ENCODE peak calls at places on chromosomes 13 and 19, in seven cellular contexts. Y is GM12878, M is transverse colon, T is psoas muscle, R is fibroblast of lung, S is IMR-90, U is choroid plexus epithelial cell. J is an unnamed sample.

GRCh38 chr19:35774274-35775045 is 904 bp upstream of the ARHGAP33 start:
- DNase-seq in Y (no peak), M (no peak), T (no peak), R (no peak), S (no peak), U (no peak), J (no peak)

GRCh38 chr19:1027020-1027952 is 878 bp downstream of the CNN2 start:
- DNase-seq in Y (no peak), M (no peak), T (peak), R (no peak), S (no peak), U (no peak), J (peak)

GRCh38 chr13:28527629-28528028 is 32.7 kb upstream of the FLT1 start:
- DNase-seq in Y (no peak), M (no peak), T (peak), R (no peak), S (no peak), U (no peak), J (no peak)

GRCh38 chr19:1923319-1923718 is 17.7 kb upstream of the CSNK1G2 start:
- DNase-seq in Y (no peak), M (no peak), T (no peak), R (no peak), S (no peak), U (no peak), J (no peak)

GRCh38 chr13:51995677-51996551 is 15.3 kb downstream of the ATP7B start:
- DNase-seq in Y (no peak), M (peak), T (no peak), R (peak), S (no peak), U (no peak), J (peak)

GRCh38 chr19:51546650-51547396 is 15.4 kb upstream of the SIGLEC6 start:
- DNase-seq in Y (no peak), M (no peak), T (no peak), R (peak), S (peak), U (peak), J (no peak)

GRCh38 chr13:73702419-73703071 is 431.7 kb downstream of the KLF12 start:
- DNase-seq in Y (peak), M (no peak), T (no peak), R (peak), S (no peak), U (peak), J (peak)

GRCh38 chr19:8663920-8664670 is 33.7 kb downstream of the NFILZ start:
- DNase-seq in Y (no peak), M (no peak), T (no peak), R (no peak), S (no peak), U (no peak), J (no peak)

GRCh38 chr13:47747901-47748300 is 253.2 kb downstream of the SUCLA2 start:
- DNase-seq in Y (no peak), M (no peak), T (no peak), R (no peak), S (no peak), U (no peak), J (no peak)

GRCh38 chr19:23914402-23915286 is at the start of gene ZNF726:
- DNase-seq in Y (peak), M (peak), T (peak), R (peak), S (peak), U (peak), J (peak)

GRCh38 chr19:611506-611869 is 21.8 kb downstream of the HCN2 start:
- DNase-seq in Y (no peak), M (no peak), T (no peak), R (peak), S (peak), U (peak), J (peak)

GRCh38 chr13:56670563-56670962 is 470.2 kb upstream of the PRR20A start:
- DNase-seq in Y (no peak), M (no peak), T (no peak), R (no peak), S (no peak), U (no peak), J (no peak)

GRCh38 chr13:59461411-59461810 is 702.3 kb downstream of the DIAPH3 start:
- DNase-seq in Y (no peak), M (no peak), T (no peak), R (no peak), S (no peak), U (no peak), J (no peak)

GRCh38 chr13:43905435-43906031 is 25.8 kb downstream of the LACC1 start:
- DNase-seq in Y (no peak), M (no peak), T (no peak), R (peak), S (peak), U (peak), J (peak)

GRCh38 chr13:98142427-98143156 is at the start of gene FARP1:
- DNase-seq in Y (no peak), M (peak), T (peak), R (peak), S (peak), U (peak), J (peak)

GRCh38 chr13:30355405-30355741 is 48.0 kb upstream of the KATNAL1 start:
- DNase-seq in Y (no peak), M (no peak), T (no peak), R (no peak), S (no peak), U (no peak), J (no peak)

GRCh38 chr13:41563501-41564001 is 106.2 kb downstream of the RGCC start:
- DNase-seq in Y (no peak), M (no peak), T (no peak), R (peak), S (peak), U (peak), J (peak)

GRCh38 chr19:43966079-43966694 is 15.2 kb downstream of the ZNF221 start:
- DNase-seq in Y (no peak), M (no peak), T (no peak), R (peak), S (no peak), U (peak), J (no peak)

GRCh38 chr19:41408256-41408655 is 10.6 kb downstream of the BCKDHA start:
- DNase-seq in Y (no peak), M (no peak), T (no peak), R (no peak), S (no peak), U (no peak), J (no peak)

GRCh38 chr19:36151144-36152051 is 849 bp downstream of the COX7A1 start:
- DNase-seq in Y (no peak), M (no peak), T (peak), R (no peak), S (no peak), U (peak), J (no peak)

GRCh38 chr13:73390100-73390499 is 331.3 kb downstream of the KLF5 start:
- DNase-seq in Y (no peak), M (no peak), T (no peak), R (no peak), S (no peak), U (no peak), J (peak)

GRCh38 chr19:5292843-5293606 is 47.6 kb downstream of the PTPRS start:
- DNase-seq in Y (no peak), M (peak), T (peak), R (peak), S (peak), U (peak), J (peak)

GRCh38 chr19:7494416-7495098 is 5.7 kb upstream of the PEX11G start:
- DNase-seq in Y (no peak), M (no peak), T (peak), R (peak), S (no peak), U (peak), J (peak)

GRCh38 chr13:31119966-31120733 is 41.6 kb downstream of the HSPH1 start:
- DNase-seq in Y (no peak), M (no peak), T (no peak), R (no peak), S (peak), U (peak), J (no peak)

DNA sequence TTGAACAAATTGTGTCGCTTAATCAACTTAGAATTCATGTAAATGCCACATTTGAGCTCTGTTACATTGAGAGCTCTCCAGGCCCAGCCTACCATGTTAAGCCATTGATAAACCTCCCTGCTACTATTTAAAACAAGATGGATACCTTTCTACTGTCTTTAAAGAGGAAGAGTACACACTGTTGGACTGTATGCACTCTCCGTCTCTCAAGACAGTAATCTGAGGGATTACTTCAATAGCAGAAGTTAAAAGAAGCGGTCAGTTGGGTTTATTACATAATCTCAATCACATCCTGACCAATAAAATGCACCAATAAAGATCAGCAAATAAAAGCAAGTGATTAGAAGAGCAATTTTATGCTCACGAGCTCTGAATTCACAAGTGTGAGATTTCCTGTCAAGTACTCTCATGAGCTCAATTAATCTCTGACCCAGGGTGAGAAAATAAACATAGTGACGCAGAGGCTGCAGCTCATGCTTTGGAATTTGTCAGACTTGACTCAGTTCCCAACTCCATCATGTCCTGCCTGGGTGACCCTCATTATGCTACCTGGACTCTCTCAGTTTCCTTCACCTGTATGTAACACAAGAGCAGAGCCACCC is 12.3 kb downstream of the ABCC4 start:
- DNase-seq in Y (no peak), M (no peak), T (no peak), R (peak), S (no peak), U (no peak), J (peak)
- TF ChIP-seq CTCF in Y (no peak), M (no peak), T (no peak), R (no peak), S (no peak), U (no peak), J (no peak)

GRCh38 chr13:99970761-99971575 is 599 bp downstream of the ZIC5 start:
- DNase-seq in Y (no peak), M (no peak), T (no peak), R (no peak), S (no peak), U (no peak), J (no peak)
- H3K4me3 ChIP-seq in Y (no peak), M (peak), T (peak), R (no peak), S (no peak), U (peak), J (no peak)

GRCh38 chr13:112587767-112588489 is at the start of gene TUBGCP3:
- DNase-seq in Y (no peak), M (peak), T (peak), R (peak), S (peak), U (peak), J (peak)
- TF ChIP-seq CTCF in Y (no peak), M (peak), T (no peak), R (no peak), S (no peak), U (no peak), J (peak)

GRCh38 chr19:3405261-3405653 is 38.9 kb downstream of the NFIC start:
- DNase-seq in Y (no peak), M (no peak), T (no peak), R (no peak), S (no peak), U (no peak), J (no peak)
- H3K4me3 ChIP-seq in Y (no peak), M (peak), T (peak), R (no peak), S (no peak), U (no peak), J (no peak)

DNA sequence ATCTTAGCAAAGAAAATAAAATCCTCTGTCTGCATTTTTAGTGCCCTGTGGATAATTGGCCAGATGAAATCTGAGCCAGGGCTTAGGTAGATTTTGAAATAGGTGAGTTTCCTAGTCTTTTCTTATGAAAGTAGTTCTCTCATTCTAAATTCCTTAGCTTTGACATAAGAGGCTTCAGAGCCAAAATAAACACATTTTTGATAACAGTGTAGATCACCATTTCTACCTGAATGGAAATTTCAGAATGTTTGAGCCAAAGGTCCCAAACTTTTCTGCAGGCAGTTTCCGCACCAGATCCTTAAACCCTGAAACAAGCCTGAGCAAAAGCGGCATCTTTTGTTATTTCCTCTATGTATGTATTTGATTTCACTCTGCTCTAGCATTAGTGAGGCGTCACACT is 551.2 kb downstream of the EFNB2 start:
- DNase-seq in Y (no peak), M (no peak), T (no peak), R (no peak), S (no peak), U (no peak), J (peak)
- TF ChIP-seq CTCF in Y (no peak), M (no peak), T (no peak), R (no peak), S (no peak), U (no peak), J (no peak)

GRCh38 chr13:114065141-114065925 is 67.1 kb downstream of the RASA3 start:
- DNase-seq in Y (no peak), M (peak), T (peak), R (peak), S (peak), U (peak), J (peak)
- H3K4me3 ChIP-seq in Y (peak), M (peak), T (peak), R (peak), S (peak), U (peak), J (peak)

DNA sequence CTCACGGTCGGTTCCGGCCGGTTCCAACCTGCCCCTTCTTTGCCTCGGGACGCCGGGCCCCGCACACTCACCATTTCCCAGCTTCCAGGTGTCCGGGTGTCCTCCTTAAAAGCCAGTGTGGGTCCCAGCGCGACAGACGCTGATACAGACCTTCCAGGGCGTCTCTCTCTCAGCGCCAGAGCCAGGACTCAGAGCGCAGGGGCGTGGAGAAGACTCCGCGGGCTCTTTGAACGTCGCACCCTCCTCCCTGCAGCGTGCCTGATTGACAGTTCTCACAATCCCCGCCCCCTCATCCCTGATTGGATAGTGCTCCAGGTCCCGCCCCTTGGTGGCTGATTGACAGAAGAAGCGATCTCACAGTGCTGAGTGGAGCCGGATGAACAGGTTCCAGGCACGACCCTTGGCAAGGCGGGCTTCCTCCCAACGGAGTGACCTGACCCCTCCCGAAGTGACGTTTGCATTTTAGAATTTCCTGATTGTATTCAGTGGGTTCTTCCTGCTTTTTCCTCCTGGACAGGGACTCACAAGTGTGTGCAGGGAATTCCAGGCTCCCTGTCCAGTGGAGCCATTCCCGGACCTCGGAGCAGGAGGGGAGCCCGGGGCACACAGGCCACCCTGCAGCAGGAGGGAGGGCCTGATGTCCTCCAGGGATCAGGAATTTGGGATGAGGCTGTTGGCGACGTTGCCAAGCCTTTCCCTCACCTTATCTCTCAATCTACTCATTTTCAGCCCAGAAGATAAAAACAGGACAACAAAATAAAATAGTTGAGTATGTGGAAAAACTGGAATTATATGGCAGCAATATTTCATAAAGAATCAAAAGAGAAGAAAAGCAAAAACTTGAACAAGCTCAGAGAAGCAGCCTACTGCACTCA is at the start of gene ZNF823:
- DNase-seq in Y (peak), M (peak), T (peak), R (peak), S (peak), U (peak), J (peak)
- TF ChIP-seq CTCF in Y (no peak), M (peak), T (no peak), R (no peak), S (no peak), U (no peak), J (no peak)